ENCODE peak calls at places on chromosomes 7 and 10, in eight cellular contexts. J is OCI-LY7, M is hepatocyte, Z is PC-3, H is SK-N-SH, C is HepG2, I is GM23338, B is fibroblast of lung. O is an unnamed sample. For H3K79me2, the result is how much of the 10 kb centered on the place peaks cover.

GRCh38 chr7:124751017-124751416 is 14.6 kb downstream of the GPR37 start:
- DNase-seq in J (no peak), M (no peak), Z (no peak), H (no peak), C (no peak), I (no peak), B (no peak), O (no peak)

GRCh38 chr10:59240581-59241183 is 64.2 kb downstream of the PHYHIPL start:
- DNase-seq in J (peak), M (peak), Z (peak), H (peak), C (peak), I (peak), B (peak), O (peak)

GRCh38 chr7:93055543-93056107 is 62.2 kb downstream of the SAMD9 start:
- DNase-seq in J (peak), M (peak), Z (peak), H (peak), C (peak), I (peak), B (peak), O (peak)

GRCh38 chr10:58322072-58322834 is 12.6 kb upstream of the UBE2D1 start:
- DNase-seq in J (peak), M (no peak), Z (peak), H (no peak), C (peak), I (no peak), B (peak), O (no peak)

GRCh38 chr7:131388126-131388525 is 60.5 kb downstream of the MKLN1 start:
- DNase-seq in J (no peak), M (no peak), Z (no peak), H (no peak), C (no peak), I (no peak), B (no peak), O (no peak)

GRCh38 chr7:20595971-20596370 is 19.5 kb upstream of the ABCB5 start:
- DNase-seq in J (no peak), M (no peak), Z (no peak), H (no peak), C (no peak), I (no peak), B (no peak), O (no peak)

GRCh38 chr7:55570939-55571338 is 1.4 kb downstream of the VOPP1 start:
- DNase-seq in J (no peak), M (no peak), Z (peak), H (no peak), C (peak), I (no peak), B (peak), O (peak)

GRCh38 chr10:4656576-4657194 is 169.3 kb upstream of the AKR1E2 start:
- DNase-seq in J (peak), M (peak), Z (peak), H (peak), C (peak), I (peak), B (peak), O (peak)

GRCh38 chr7:63521-64021 is 128.8 kb upstream of the FAM20C start:
- DNase-seq in J (no peak), M (no peak), Z (no peak), H (no peak), C (no peak), I (no peak), B (no peak), O (no peak)

GRCh38 chr7:99762680-99763327 is 21.2 kb downstream of the CYP3A4 start:
- DNase-seq in J (no peak), M (peak), Z (peak), H (no peak), C (no peak), I (no peak), B (peak), O (no peak)

GRCh38 chr7:50921114-50921513 is 138.4 kb upstream of the GRB10 start:
- DNase-seq in J (no peak), M (peak), Z (peak), H (no peak), C (no peak), I (no peak), B (no peak), O (no peak)

GRCh38 chr10:122112021-122112616 is 123.2 kb downstream of the TACC2 start:
- DNase-seq in J (no peak), M (peak), Z (peak), H (no peak), C (no peak), I (no peak), B (peak), O (peak)

GRCh38 chr10:128993911-128994538 is 473.0 kb upstream of the MGMT start:
- DNase-seq in J (no peak), M (no peak), Z (no peak), H (no peak), C (no peak), I (no peak), B (no peak), O (no peak)

GRCh38 chr7:57361406-57361805 is 88.6 kb upstream of the ZNF716 start:
- DNase-seq in J (no peak), M (no peak), Z (no peak), H (no peak), C (no peak), I (no peak), B (no peak), O (no peak)

GRCh38 chr10:91742189-91742588 is 56.0 kb upstream of the TNKS2 start:
- DNase-seq in J (no peak), M (no peak), Z (no peak), H (no peak), C (no peak), I (no peak), B (peak), O (no peak)

GRCh38 chr7:91557789-91558396 is 293.7 kb downstream of the FZD1 start:
- DNase-seq in J (no peak), M (no peak), Z (peak), H (no peak), C (peak), I (no peak), B (peak), O (peak)

GRCh38 chr10:6269953-6270867 is 67.5 kb downstream of the PFKFB3 start:
- DNase-seq in J (peak), M (no peak), Z (no peak), H (no peak), C (no peak), I (no peak), B (no peak), O (no peak)

GRCh38 chr10:79147796-79148451 is 79.2 kb downstream of the ZMIZ1 start:
- DNase-seq in J (peak), M (no peak), Z (no peak), H (no peak), C (no peak), I (no peak), B (no peak), O (no peak)

GRCh38 chr7:123824754-123825067 is 20.3 kb upstream of the HYAL4 start:
- DNase-seq in J (no peak), M (peak), Z (peak), H (no peak), C (peak), I (no peak), B (no peak), O (no peak)

GRCh38 chr10:52314007-52314821 is at the start of gene DKK1:
- DNase-seq in J (no peak), M (peak), Z (peak), H (peak), C (peak), I (peak), B (peak), O (peak)

GRCh38 chr10:4316166-4316810 is 509.7 kb upstream of the AKR1E2 start:
- DNase-seq in J (no peak), M (no peak), Z (no peak), H (no peak), C (no peak), I (no peak), B (peak), O (no peak)

DNA sequence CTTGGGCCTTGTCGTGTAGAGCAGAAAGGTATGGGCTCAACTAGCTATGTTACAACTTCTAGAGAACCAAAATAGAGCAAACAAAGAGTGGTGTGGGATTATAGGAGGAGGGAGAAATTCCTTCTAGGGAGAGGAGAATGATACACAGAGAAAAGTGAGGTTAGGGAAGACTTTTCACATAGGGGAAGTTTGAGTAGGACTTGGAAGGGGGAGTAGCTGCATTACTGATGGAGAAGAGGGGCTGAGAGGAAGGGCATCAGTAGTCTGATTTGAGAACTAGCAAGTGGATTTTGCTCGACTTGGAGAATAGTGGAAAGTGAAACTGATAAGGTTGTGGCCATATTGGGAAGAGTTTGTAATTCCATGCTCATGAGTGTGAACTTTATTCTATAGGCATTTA is 6.1 kb downstream of the NRF1 start:
- DNase-seq in J (no peak), M (no peak), Z (no peak), H (no peak), C (no peak), I (no peak), B (no peak), O (no peak)
- H3K79me2 ChIP-seq in J (half or more), M (half or more), Z (half or more), H (half or more), C (half or more), I (half or more), B (half or more), O (half or more)

GRCh38 chr7:139771001-139771956 is 6.5 kb downstream of the HIPK2 start:
- DNase-seq in J (no peak), M (no peak), Z (peak), H (no peak), C (no peak), I (no peak), B (peak), O (no peak)

GRCh38 chr7:139772837-139773236 is 5.0 kb downstream of the HIPK2 start:
- DNase-seq in J (no peak), M (no peak), Z (no peak), H (no peak), C (no peak), I (no peak), B (no peak), O (no peak)

GRCh38 chr7:139774376-139774775 is 3.4 kb downstream of the HIPK2 start:
- DNase-seq in J (no peak), M (no peak), Z (peak), H (no peak), C (no peak), I (no peak), B (peak), O (no peak)

GRCh38 chr7:139772115-139772514 is 5.7 kb downstream of the HIPK2 start:
- DNase-seq in J (no peak), M (no peak), Z (peak), H (no peak), C (peak), I (no peak), B (peak), O (no peak)

DNA sequence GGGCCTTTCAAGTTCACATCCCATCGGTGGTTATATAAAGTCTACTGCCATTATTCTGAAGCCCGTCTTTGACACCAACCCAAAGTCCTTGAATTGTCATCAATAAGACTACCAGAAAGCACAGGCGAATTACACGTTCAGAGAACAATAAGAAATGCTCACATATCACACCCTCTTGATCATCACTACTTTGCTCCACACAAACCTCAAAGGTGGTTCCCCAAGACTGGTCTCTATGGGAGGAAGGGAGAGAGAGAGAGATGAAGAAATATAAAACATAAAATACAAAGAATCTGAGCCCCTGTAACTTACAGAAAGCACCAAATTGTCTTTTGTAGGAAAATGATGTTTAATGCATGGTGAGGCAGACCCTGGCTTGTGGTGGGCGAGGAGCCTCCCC is 4.4 kb downstream of the HIPK2 start:
- DNase-seq in J (no peak), M (no peak), Z (no peak), H (no peak), C (no peak), I (no peak), B (no peak), O (no peak)
- H3K79me2 ChIP-seq in J (under half), M (half or more), Z (half or more), H (half or more), C (half or more), I (half or more), B (half or more), O (half or more)

DNA sequence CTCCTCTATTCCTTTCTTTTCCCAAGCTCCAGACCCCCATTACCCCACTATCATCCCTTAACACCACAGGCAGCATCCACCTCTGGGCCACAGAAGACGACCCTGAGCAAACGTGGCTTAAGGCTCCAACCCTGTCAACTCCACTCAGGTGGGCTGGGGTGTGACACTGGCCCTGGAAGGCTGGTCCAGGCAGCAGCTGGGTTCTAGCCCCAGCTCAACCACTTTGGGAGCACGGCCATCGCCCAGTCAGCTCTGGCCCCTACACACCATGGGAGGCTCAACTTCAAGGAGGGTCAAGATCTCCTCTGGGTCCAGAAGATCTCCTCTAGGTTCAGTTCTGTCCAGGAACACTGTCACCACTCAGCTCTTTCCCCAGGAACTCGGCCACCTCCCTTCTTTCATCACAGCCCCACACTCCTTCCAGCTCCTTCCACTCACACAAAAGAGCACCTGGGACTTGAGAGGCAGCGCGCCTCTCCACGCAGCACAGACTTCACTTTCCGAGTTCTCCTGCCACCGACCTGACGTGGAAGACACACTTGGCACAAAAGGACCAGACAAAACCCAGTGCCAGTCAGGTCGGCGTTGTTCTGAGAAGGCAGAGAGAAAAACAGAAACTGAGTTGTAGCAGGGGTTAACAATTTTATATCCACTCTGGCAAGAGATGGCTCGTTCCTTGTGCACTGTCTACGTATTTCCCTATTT is 84.1 kb downstream of the CTBP2 start:
- DNase-seq in J (no peak), M (no peak), Z (no peak), H (no peak), C (no peak), I (no peak), B (no peak), O (no peak)
- H3K79me2 ChIP-seq in J (under half), M (half or more), Z (half or more), H (half or more), C (under half), I (half or more), B (half or more), O (half or more)

DNA sequence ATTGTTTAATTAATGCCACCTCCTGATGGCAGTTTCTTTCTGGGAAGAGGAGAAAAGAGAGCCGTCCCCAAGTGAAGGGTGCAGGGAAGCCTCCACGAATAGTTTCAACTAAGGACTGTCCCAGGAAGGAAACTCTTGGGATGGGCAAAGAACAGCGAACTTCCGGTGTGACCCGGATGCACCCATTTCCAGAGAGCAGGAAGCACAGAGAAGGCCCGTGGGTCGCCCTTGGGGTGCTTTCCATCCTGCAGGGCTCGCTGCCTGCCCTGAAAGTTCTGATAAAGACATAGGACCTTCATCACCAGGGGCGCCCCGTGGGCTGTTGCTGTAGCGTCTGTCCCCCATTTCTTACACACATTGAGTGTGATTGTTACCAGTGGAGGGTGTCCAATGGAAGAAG is 27.0 kb downstream of the GTF2I start:
- DNase-seq in J (no peak), M (no peak), Z (no peak), H (no peak), C (no peak), I (no peak), B (no peak), O (no peak)
- H3K79me2 ChIP-seq in J (half or more), M (half or more), Z (half or more), H (half or more), C (half or more), I (half or more), B (half or more), O (half or more)

GRCh38 chr7:27423821-27424220 is 181.2 kb downstream of the EVX1 start:
- DNase-seq in J (no peak), M (no peak), Z (no peak), H (no peak), C (no peak), I (no peak), B (no peak), O (no peak)
- H3K79me2 ChIP-seq in J (under half), M (under half), Z (under half), H (under half), C (under half), I (under half), B (under half), O (under half)

O was measured in endothelial cell of umbilical vein.